ENCODE peak calls at places on chromosomes 6 and 20, in seven cellular contexts. M is osteocyte, C is progenitor cell of endocrine pancreas, R is thoracic aorta, W is RWPE1, B is astrocyte, J is uterus. T is an unnamed sample.

GRCh38 chr6:46949662-46950280 is 28.0 kb upstream of the ADGRF5 start:
- DNase-seq in M (no peak), C (no peak), R (no peak), W (no peak), B (no peak), J (peak), T (no peak)

GRCh38 chr6:69100772-69101171 is 465.7 kb downstream of the ADGRB3 start:
- DNase-seq in M (no peak), C (no peak), R (no peak), W (no peak), B (no peak), J (no peak), T (no peak)

GRCh38 chr20:63086421-63087235 is 79.9 kb upstream of the BHLHE23 start:
- DNase-seq in M (peak), C (no peak), R (no peak), W (no peak), B (no peak), J (no peak), T (no peak)

GRCh38 chr6:116476021-116476678 is 15.0 kb downstream of the CALHM6 start:
- DNase-seq in M (no peak), C (no peak), R (no peak), W (no peak), B (no peak), J (no peak), T (peak)

GRCh38 chr6:93418448-93419303 is 683 bp downstream of the EPHA7 start:
- DNase-seq in M (peak), C (peak), R (no peak), W (peak), B (peak), J (peak), T (no peak)

GRCh38 chr20:1391640-1392442 is 1.0 kb downstream of the FKBP1A start:
- DNase-seq in M (peak), C (no peak), R (no peak), W (no peak), B (peak), J (no peak), T (peak)

GRCh38 chr20:48723308-48724264 is 104.2 kb downstream of the PREX1 start:
- DNase-seq in M (peak), C (no peak), R (peak), W (no peak), B (no peak), J (peak), T (no peak)

GRCh38 chr20:21166801-21167200 is 40.9 kb downstream of the KIZ start:
- DNase-seq in M (no peak), C (no peak), R (no peak), W (no peak), B (no peak), J (no peak), T (no peak)

GRCh38 chr6:108127826-108128225 is 38.0 kb upstream of the NR2E1 start:
- DNase-seq in M (no peak), C (no peak), R (no peak), W (no peak), B (no peak), J (no peak), T (peak)

GRCh38 chr6:108621117-108621516 is 60.4 kb downstream of the FOXO3 start:
- DNase-seq in M (no peak), C (no peak), R (peak), W (peak), B (peak), J (no peak), T (peak)

GRCh38 chr6:10269814-10270472 is 144.9 kb downstream of the TFAP2A start:
- DNase-seq in M (no peak), C (no peak), R (no peak), W (no peak), B (peak), J (no peak), T (peak)

GRCh38 chr6:167590193-167590592 is 236.5 kb upstream of the AFDN start:
- DNase-seq in M (peak), C (no peak), R (no peak), W (no peak), B (no peak), J (no peak), T (no peak)
- TF ChIP-seq CTCF in M (no peak), C (no peak), R (no peak), W (no peak), B (no peak), J (no peak), T (no peak)

GRCh38 chr6:140475086-140475485 is 1100.6 kb upstream of the CITED2 start:
- DNase-seq in M (no peak), C (no peak), R (no peak), W (peak), B (peak), J (no peak), T (peak)

GRCh38 chr6:140485740-140486467 is 1111.5 kb upstream of the CITED2 start:
- DNase-seq in M (no peak), C (no peak), R (peak), W (peak), B (peak), J (peak), T (peak)

GRCh38 chr6:140486468-140487361 is 1112.3 kb upstream of the CITED2 start:
- DNase-seq in M (no peak), C (no peak), R (no peak), W (no peak), B (peak), J (no peak), T (no peak)

GRCh38 chr6:140478631-140479030 is 1104.2 kb upstream of the CITED2 start:
- DNase-seq in M (no peak), C (no peak), R (no peak), W (no peak), B (no peak), J (no peak), T (no peak)

DNA sequence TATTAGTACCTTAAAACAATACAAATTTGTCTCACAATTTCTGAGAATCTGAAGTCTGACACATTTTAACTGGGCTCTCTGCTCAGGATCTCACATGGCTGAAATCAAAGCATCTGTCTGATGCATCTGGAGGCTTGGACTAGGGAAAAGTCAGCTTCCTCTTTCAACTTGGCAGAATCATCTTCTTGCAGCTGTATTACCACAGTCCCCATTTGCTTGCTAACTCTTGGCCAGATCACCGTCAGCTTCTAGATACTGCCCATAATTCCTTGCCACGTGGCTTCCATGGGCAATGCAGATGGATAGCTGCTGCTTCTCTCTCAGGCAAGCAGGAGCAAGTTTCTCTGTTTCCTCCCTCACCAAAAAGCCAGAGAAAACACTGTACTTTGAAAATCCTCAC is 1106.4 kb upstream of the CITED2 start:
- DNase-seq in M (no peak), C (no peak), R (no peak), W (no peak), B (peak), J (no peak), T (no peak)
- TF ChIP-seq CTCF in M (no peak), C (no peak), R (no peak), W (no peak), B (no peak), J (no peak), T (no peak)

GRCh38 chr6:125753218-125753936 is 3.9 kb downstream of the HEY2 start:
- DNase-seq in M (no peak), C (no peak), R (no peak), W (no peak), B (no peak), J (no peak), T (peak)
- TF ChIP-seq CTCF in M (peak), C (peak), R (peak), W (peak), B (peak), J (peak), T (peak)

GRCh38 chr20:61296629-61297019 is 44.6 kb downstream of the CDH4 start:
- DNase-seq in M (no peak), C (no peak), R (no peak), W (no peak), B (no peak), J (no peak), T (no peak)
- TF ChIP-seq CTCF in M (no peak), C (no peak), R (no peak), W (no peak), B (no peak), J (no peak), T (no peak)

T was measured in MCF 10A.